ENCODE peak calls at places on chromosomes 11 and 22, in ten cellular contexts. One of them, this sample, is unnamed. For H3K9me3, the result is how much of the 10 kb centered on the place peaks cover.

GRCh38 chr11:285894-286220 is 3.1 kb upstream of the PGGHG start:
- DNase-seq in PC-9: no peak
- DNase-seq in left lung: no peak
- DNase-seq in esophagus muscularis mucosa: no peak
- DNase-seq in right lobe of liver: no peak
- DNase-seq in adrenal gland: no peak
- DNase-seq in stomach: no peak
- DNase-seq in CD8-positive, alpha-beta memory T cell: no peak
- DNase-seq in cardiac muscle cell: no peak
- DNase-seq in mesenchymal stem cell: no peak
- DNase-seq in this sample: peak

GRCh38 chr11:42976636-42977217 is 335.1 kb upstream of the API5 start:
- DNase-seq in PC-9: no peak
- DNase-seq in left lung: no peak
- DNase-seq in esophagus muscularis mucosa: no peak
- DNase-seq in right lobe of liver: no peak
- DNase-seq in adrenal gland: no peak
- DNase-seq in stomach: no peak
- DNase-seq in CD8-positive, alpha-beta memory T cell: no peak
- DNase-seq in cardiac muscle cell: peak
- DNase-seq in mesenchymal stem cell: no peak
- DNase-seq in this sample: no peak

GRCh38 chr11:86726118-86726748 is 53.8 kb upstream of the ME3 start:
- DNase-seq in PC-9: no peak
- DNase-seq in left lung: no peak
- DNase-seq in esophagus muscularis mucosa: no peak
- DNase-seq in right lobe of liver: no peak
- DNase-seq in adrenal gland: no peak
- DNase-seq in stomach: no peak
- DNase-seq in CD8-positive, alpha-beta memory T cell: no peak
- DNase-seq in cardiac muscle cell: no peak
- DNase-seq in mesenchymal stem cell: no peak
- DNase-seq in this sample: no peak

GRCh38 chr11:99803501-99803900 is 782.8 kb downstream of the CNTN5 start:
- DNase-seq in PC-9: no peak
- DNase-seq in left lung: no peak
- DNase-seq in esophagus muscularis mucosa: no peak
- DNase-seq in right lobe of liver: no peak
- DNase-seq in adrenal gland: no peak
- DNase-seq in stomach: no peak
- DNase-seq in CD8-positive, alpha-beta memory T cell: no peak
- DNase-seq in cardiac muscle cell: no peak
- DNase-seq in mesenchymal stem cell: no peak
- DNase-seq in this sample: no peak

GRCh38 chr11:127789887-127790286 is 789.3 kb upstream of the KIRREL3 start:
- DNase-seq in PC-9: no peak
- DNase-seq in left lung: no peak
- DNase-seq in esophagus muscularis mucosa: no peak
- DNase-seq in right lobe of liver: no peak
- DNase-seq in adrenal gland: no peak
- DNase-seq in stomach: no peak
- DNase-seq in CD8-positive, alpha-beta memory T cell: no peak
- DNase-seq in cardiac muscle cell: peak
- DNase-seq in mesenchymal stem cell: peak
- DNase-seq in this sample: peak

GRCh38 chr22:42920101-42920820 is 63.2 kb upstream of the ARFGAP3 start:
- DNase-seq in PC-9: no peak
- DNase-seq in left lung: no peak
- DNase-seq in esophagus muscularis mucosa: no peak
- DNase-seq in right lobe of liver: no peak
- DNase-seq in adrenal gland: no peak
- DNase-seq in stomach: no peak
- DNase-seq in CD8-positive, alpha-beta memory T cell: no peak
- DNase-seq in cardiac muscle cell: no peak
- DNase-seq in mesenchymal stem cell: peak
- DNase-seq in this sample: no peak

GRCh38 chr22:49168219-49168813 is 659.4 kb downstream of the BRD1 start:
- DNase-seq in PC-9: no peak
- DNase-seq in left lung: no peak
- DNase-seq in esophagus muscularis mucosa: no peak
- DNase-seq in right lobe of liver: peak
- DNase-seq in adrenal gland: no peak
- DNase-seq in stomach: no peak
- DNase-seq in CD8-positive, alpha-beta memory T cell: no peak
- DNase-seq in cardiac muscle cell: no peak
- DNase-seq in mesenchymal stem cell: no peak
- DNase-seq in this sample: no peak

GRCh38 chr11:73164803-73165542 is 22.9 kb upstream of the FCHSD2 start:
- DNase-seq in PC-9: no peak
- DNase-seq in left lung: peak
- DNase-seq in esophagus muscularis mucosa: no peak
- DNase-seq in right lobe of liver: no peak
- DNase-seq in adrenal gland: no peak
- DNase-seq in stomach: no peak
- DNase-seq in CD8-positive, alpha-beta memory T cell: no peak
- DNase-seq in cardiac muscle cell: no peak
- DNase-seq in mesenchymal stem cell: no peak
- DNase-seq in this sample: no peak

GRCh38 chr11:108319541-108320145 is 96.8 kb downstream of the ATM start:
- DNase-seq in PC-9: no peak
- DNase-seq in left lung: no peak
- DNase-seq in esophagus muscularis mucosa: no peak
- DNase-seq in right lobe of liver: no peak
- DNase-seq in adrenal gland: no peak
- DNase-seq in stomach: no peak
- DNase-seq in CD8-positive, alpha-beta memory T cell: no peak
- DNase-seq in cardiac muscle cell: no peak
- DNase-seq in mesenchymal stem cell: no peak
- DNase-seq in this sample: no peak

GRCh38 chr11:305834-306211 is 1.8 kb upstream of the IFITM2 start:
- DNase-seq in PC-9: no peak
- DNase-seq in left lung: no peak
- DNase-seq in esophagus muscularis mucosa: no peak
- DNase-seq in right lobe of liver: peak
- DNase-seq in adrenal gland: no peak
- DNase-seq in stomach: no peak
- DNase-seq in CD8-positive, alpha-beta memory T cell: no peak
- DNase-seq in cardiac muscle cell: no peak
- DNase-seq in mesenchymal stem cell: no peak
- DNase-seq in this sample: no peak

GRCh38 chr11:9176550-9176949 is 85.2 kb upstream of the SCUBE2 start:
- DNase-seq in PC-9: no peak
- DNase-seq in left lung: no peak
- DNase-seq in esophagus muscularis mucosa: no peak
- DNase-seq in right lobe of liver: no peak
- DNase-seq in adrenal gland: no peak
- DNase-seq in stomach: no peak
- DNase-seq in CD8-positive, alpha-beta memory T cell: no peak
- DNase-seq in cardiac muscle cell: no peak
- DNase-seq in mesenchymal stem cell: no peak
- DNase-seq in this sample: no peak

GRCh38 chr11:128105950-128106349 is 481.4 kb downstream of the ETS1 start:
- DNase-seq in PC-9: no peak
- DNase-seq in left lung: no peak
- DNase-seq in esophagus muscularis mucosa: no peak
- DNase-seq in right lobe of liver: no peak
- DNase-seq in adrenal gland: no peak
- DNase-seq in stomach: no peak
- DNase-seq in CD8-positive, alpha-beta memory T cell: no peak
- DNase-seq in cardiac muscle cell: no peak
- DNase-seq in mesenchymal stem cell: no peak
- DNase-seq in this sample: no peak

GRCh38 chr22:20205964-20206708 is 55.3 kb upstream of the CCDC188 start:
- DNase-seq in PC-9: peak
- DNase-seq in left lung: peak
- DNase-seq in esophagus muscularis mucosa: no peak
- DNase-seq in right lobe of liver: peak
- DNase-seq in adrenal gland: peak
- DNase-seq in stomach: peak
- DNase-seq in CD8-positive, alpha-beta memory T cell: peak
- DNase-seq in cardiac muscle cell: peak
- DNase-seq in mesenchymal stem cell: peak
- DNase-seq in this sample: peak

GRCh38 chr11:2466869-2467694 is 22.3 kb downstream of the KCNQ1 start:
- DNase-seq in PC-9: no peak
- DNase-seq in left lung: no peak
- DNase-seq in esophagus muscularis mucosa: no peak
- DNase-seq in right lobe of liver: no peak
- DNase-seq in adrenal gland: peak
- DNase-seq in stomach: peak
- DNase-seq in CD8-positive, alpha-beta memory T cell: peak
- DNase-seq in cardiac muscle cell: no peak
- DNase-seq in mesenchymal stem cell: no peak
- DNase-seq in this sample: peak

GRCh38 chr11:69460540-69461257 is 20.8 kb upstream of the LINC01488 start:
- DNase-seq in PC-9: peak
- DNase-seq in left lung: no peak
- DNase-seq in esophagus muscularis mucosa: no peak
- DNase-seq in right lobe of liver: no peak
- DNase-seq in adrenal gland: no peak
- DNase-seq in stomach: no peak
- DNase-seq in CD8-positive, alpha-beta memory T cell: no peak
- DNase-seq in cardiac muscle cell: no peak
- DNase-seq in mesenchymal stem cell: peak
- DNase-seq in this sample: no peak
- H3K27ac ChIP-seq in PC-9: peak
- H3K27ac ChIP-seq in left lung: no peak
- H3K27ac ChIP-seq in esophagus muscularis mucosa: no peak
- H3K27ac ChIP-seq in right lobe of liver: no peak
- H3K27ac ChIP-seq in adrenal gland: no peak
- H3K27ac ChIP-seq in stomach: no peak
- H3K27ac ChIP-seq in CD8-positive, alpha-beta memory T cell: no peak
- H3K27ac ChIP-seq in cardiac muscle cell: no peak
- H3K27ac ChIP-seq in mesenchymal stem cell: no peak
- H3K27ac ChIP-seq in this sample: no peak

DNA sequence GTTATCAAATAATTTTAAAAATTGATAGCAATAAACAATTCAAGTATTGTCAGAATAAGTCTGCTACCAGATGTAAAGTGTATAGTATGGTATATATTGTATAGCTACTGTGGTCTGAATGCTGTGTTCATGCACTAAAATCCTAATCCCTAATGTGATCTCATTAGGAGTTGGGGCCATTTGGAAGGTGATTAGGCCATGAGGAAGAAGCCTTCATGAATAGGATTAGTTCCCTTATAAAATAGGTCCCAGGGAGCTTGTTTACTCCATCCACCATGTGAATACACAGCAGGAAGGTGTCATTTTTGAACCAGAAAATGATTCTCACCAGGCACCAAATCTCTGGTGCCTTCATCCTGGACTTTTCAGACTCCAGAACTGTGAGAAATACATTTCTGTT is 363.0 kb upstream of the CNTN5 start:
- DNase-seq in PC-9: no peak
- DNase-seq in left lung: no peak
- DNase-seq in esophagus muscularis mucosa: no peak
- DNase-seq in right lobe of liver: no peak
- DNase-seq in adrenal gland: no peak
- DNase-seq in stomach: no peak
- DNase-seq in CD8-positive, alpha-beta memory T cell: no peak
- DNase-seq in cardiac muscle cell: no peak
- DNase-seq in mesenchymal stem cell: no peak
- DNase-seq in this sample: no peak
- H3K9me3 ChIP-seq in PC-9: under half
- H3K9me3 ChIP-seq in left lung: under half
- H3K9me3 ChIP-seq in esophagus muscularis mucosa: under half
- H3K9me3 ChIP-seq in right lobe of liver: under half
- H3K9me3 ChIP-seq in adrenal gland: under half
- H3K9me3 ChIP-seq in stomach: under half
- H3K9me3 ChIP-seq in CD8-positive, alpha-beta memory T cell: under half
- H3K9me3 ChIP-seq in cardiac muscle cell: under half
- H3K9me3 ChIP-seq in mesenchymal stem cell: under half
- H3K9me3 ChIP-seq in this sample: under half

DNA sequence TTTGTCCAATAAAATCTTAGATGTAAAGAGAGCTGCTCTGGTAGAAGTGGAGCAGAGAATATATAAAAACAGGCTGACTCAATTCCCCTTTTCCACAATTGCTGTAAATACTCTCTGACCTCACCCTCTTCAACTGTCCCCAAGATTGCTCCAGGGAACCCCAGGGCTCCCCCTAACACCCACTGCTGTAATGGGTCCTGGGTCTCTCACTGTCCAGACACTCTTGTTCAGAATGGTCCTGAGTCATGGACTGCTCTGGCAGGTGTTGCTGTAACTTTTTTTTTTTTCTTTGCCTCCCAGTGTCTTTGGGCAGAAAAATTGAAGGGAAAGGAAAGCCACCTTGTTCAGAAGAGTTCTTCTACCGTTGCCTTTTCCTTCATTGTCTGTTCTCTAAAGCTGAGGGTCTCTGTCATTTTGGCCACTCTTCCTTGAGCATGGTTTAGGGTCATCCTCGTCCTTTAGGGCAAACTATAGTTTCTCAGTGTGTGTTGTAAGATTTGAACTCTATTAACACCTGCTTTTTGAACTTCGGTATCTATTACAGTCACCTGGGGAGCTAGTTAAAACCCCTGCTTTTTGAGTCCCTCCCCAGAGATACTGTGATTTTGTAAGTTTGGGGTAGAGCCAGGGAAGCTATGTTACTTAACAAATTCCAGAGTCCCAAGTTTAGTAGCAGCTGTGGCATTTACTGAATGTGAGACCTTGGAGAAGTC is 209.5 kb downstream of the NAV2 start:
- DNase-seq in PC-9: no peak
- DNase-seq in left lung: no peak
- DNase-seq in esophagus muscularis mucosa: peak
- DNase-seq in right lobe of liver: no peak
- DNase-seq in adrenal gland: no peak
- DNase-seq in stomach: no peak
- DNase-seq in CD8-positive, alpha-beta memory T cell: no peak
- DNase-seq in cardiac muscle cell: no peak
- DNase-seq in mesenchymal stem cell: no peak
- DNase-seq in this sample: no peak
- H3K27ac ChIP-seq in PC-9: peak
- H3K27ac ChIP-seq in left lung: no peak
- H3K27ac ChIP-seq in esophagus muscularis mucosa: no peak
- H3K27ac ChIP-seq in right lobe of liver: peak
- H3K27ac ChIP-seq in adrenal gland: no peak
- H3K27ac ChIP-seq in stomach: no peak
- H3K27ac ChIP-seq in CD8-positive, alpha-beta memory T cell: no peak
- H3K27ac ChIP-seq in cardiac muscle cell: no peak
- H3K27ac ChIP-seq in mesenchymal stem cell: no peak
- H3K27ac ChIP-seq in this sample: no peak

DNA sequence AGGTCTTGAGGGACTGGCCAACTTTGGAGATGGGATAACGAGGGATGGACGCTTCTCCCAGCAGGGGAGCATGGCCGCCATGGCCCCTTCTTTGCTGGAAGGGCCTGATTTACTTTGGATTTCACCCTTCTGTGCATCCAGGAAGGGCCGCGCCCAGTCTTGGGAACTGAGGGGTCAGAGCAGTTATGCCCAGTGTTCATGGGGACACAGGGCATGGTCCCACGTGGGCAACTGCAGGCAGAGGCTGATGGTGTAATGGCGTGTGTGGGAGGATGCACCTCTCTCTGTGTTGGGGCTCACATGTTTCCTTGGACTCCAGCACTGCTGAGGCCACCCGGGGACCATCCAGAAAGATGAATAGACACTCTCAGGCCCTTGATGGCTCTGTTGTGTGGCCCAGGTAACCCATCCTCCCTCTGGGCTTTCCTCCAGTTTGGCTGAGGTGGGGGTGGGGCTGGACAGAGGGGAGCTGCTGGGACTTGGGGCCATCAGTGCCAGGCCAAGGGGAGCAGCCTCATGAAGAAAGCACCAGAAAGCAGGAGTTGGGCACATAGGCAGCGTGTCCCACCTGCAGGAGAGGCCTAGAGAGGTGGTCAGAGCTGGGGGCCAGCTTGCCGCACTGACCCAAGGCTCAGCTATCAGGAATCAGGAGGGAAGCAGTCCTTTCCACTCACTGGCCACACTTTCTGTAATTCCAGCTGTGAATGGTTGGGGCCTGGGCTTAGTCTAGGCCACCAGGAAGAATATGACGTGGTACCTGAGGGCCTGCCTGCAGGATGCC is 1033.9 kb downstream of the TBC1D22A start:
- DNase-seq in PC-9: no peak
- DNase-seq in left lung: no peak
- DNase-seq in esophagus muscularis mucosa: no peak
- DNase-seq in right lobe of liver: no peak
- DNase-seq in adrenal gland: no peak
- DNase-seq in stomach: no peak
- DNase-seq in CD8-positive, alpha-beta memory T cell: no peak
- DNase-seq in cardiac muscle cell: no peak
- DNase-seq in mesenchymal stem cell: no peak
- DNase-seq in this sample: no peak
- H3K9me3 ChIP-seq in PC-9: under half
- H3K9me3 ChIP-seq in left lung: under half
- H3K9me3 ChIP-seq in esophagus muscularis mucosa: under half
- H3K9me3 ChIP-seq in right lobe of liver: under half
- H3K9me3 ChIP-seq in adrenal gland: under half
- H3K9me3 ChIP-seq in stomach: under half
- H3K9me3 ChIP-seq in CD8-positive, alpha-beta memory T cell: under half
- H3K9me3 ChIP-seq in cardiac muscle cell: under half
- H3K9me3 ChIP-seq in mesenchymal stem cell: under half
- H3K9me3 ChIP-seq in this sample: under half